ENCODE peak calls at places on chromosomes 13 and 19, in nine cellular contexts. W, X, Q, K, F, S, N, M and Y are unnamed samples.

GRCh38 chr13:41827507-41828213 is 133.2 kb downstream of the VWA8 start:
- DNase-seq in S (peak; percentile 38), N (no peak), F (no peak), K (no peak), Q (no peak), W (no peak), X (peak; percentile 19), M (peak; percentile 29), Y (peak; percentile 7)

GRCh38 chr13:98798849-98799645 is 46.6 kb upstream of the SLC15A1 start:
- DNase-seq in W (no peak), S (no peak), F (no peak), M (no peak), K (no peak), N (no peak), Q (no peak), X (no peak), Y (no peak)

GRCh38 chr19:58356971-58357797 is 3.9 kb upstream of the A1BG start:
- DNase-seq in W (no peak), X (no peak), F (no peak), K (no peak), Q (no peak), N (no peak), S (no peak), M (no peak), Y (no peak)

GRCh38 chr19:17486545-17486944 is 16.2 kb downstream of the SLC27A1 start:
- DNase-seq in F (no peak), X (no peak), Q (no peak), N (no peak), W (no peak), S (no peak), M (no peak), K (no peak), Y (no peak)

GRCh38 chr13:58191754-58192153 is 560.2 kb downstream of the PCDH17 start:
- DNase-seq in M (no peak), X (no peak), N (no peak), S (no peak), W (no peak), F (no peak), K (no peak), Q (no peak), Y (no peak)

GRCh38 chr19:54002495-54003315 is 11.3 kb downstream of the CACNG6 start:
- DNase-seq in M (no peak), K (no peak), X (no peak), F (no peak), S (no peak), W (no peak), N (no peak), Q (no peak), Y (no peak)

GRCh38 chr13:93249259-93249917 is 22.8 kb downstream of the GPC6 start:
- DNase-seq in S (no peak), W (no peak), Q (no peak), F (no peak), N (no peak), M (no peak), X (no peak), K (no peak), Y (peak; percentile 40)

GRCh38 chr19:51639916-51640315 is 6.7 kb downstream of the SIGLEC14 start:
- DNase-seq in M (no peak), Q (no peak), N (no peak), F (no peak), W (no peak), S (no peak), K (no peak), X (no peak), Y (no peak)

GRCh38 chr19:3095375-3096191 is 1.4 kb downstream of the GNA11 start:
- DNase-seq in W (peak; percentile 77), F (no peak), X (peak; percentile 43), Q (peak; percentile 33), K (no peak), S (no peak), N (no peak), M (no peak), Y (no peak)

GRCh38 chr19:1851581-1852293 is 3.5 kb upstream of the REXO1 start:
- DNase-seq in W (peak; percentile 89), X (no peak), N (no peak), S (no peak), K (no peak), Q (no peak), F (peak; percentile 33), M (no peak), Y (no peak)

GRCh38 chr19:16608290-16608704 is 19.7 kb downstream of the MED26 start:
- DNase-seq in Q (no peak), W (no peak), M (peak; percentile 77), K (peak; percentile 70), N (no peak), S (no peak), X (peak; percentile 86), F (no peak), Y (no peak)

GRCh38 chr19:29115181-29115580 is 97.8 kb downstream of the UQCRFS1 start:
- DNase-seq in K (no peak), S (no peak), N (no peak), F (no peak), X (no peak), M (no peak), Q (no peak), W (no peak), Y (no peak)

GRCh38 chr19:49387936-49388372 is at the start of gene KASH5:
- DNase-seq in X (peak; percentile 92), N (no peak), W (peak; percentile 95), S (peak; percentile 53), K (peak; percentile 69), F (peak; percentile 60), Q (peak; percentile 83), M (peak; percentile 52), Y (no peak)

DNA sequence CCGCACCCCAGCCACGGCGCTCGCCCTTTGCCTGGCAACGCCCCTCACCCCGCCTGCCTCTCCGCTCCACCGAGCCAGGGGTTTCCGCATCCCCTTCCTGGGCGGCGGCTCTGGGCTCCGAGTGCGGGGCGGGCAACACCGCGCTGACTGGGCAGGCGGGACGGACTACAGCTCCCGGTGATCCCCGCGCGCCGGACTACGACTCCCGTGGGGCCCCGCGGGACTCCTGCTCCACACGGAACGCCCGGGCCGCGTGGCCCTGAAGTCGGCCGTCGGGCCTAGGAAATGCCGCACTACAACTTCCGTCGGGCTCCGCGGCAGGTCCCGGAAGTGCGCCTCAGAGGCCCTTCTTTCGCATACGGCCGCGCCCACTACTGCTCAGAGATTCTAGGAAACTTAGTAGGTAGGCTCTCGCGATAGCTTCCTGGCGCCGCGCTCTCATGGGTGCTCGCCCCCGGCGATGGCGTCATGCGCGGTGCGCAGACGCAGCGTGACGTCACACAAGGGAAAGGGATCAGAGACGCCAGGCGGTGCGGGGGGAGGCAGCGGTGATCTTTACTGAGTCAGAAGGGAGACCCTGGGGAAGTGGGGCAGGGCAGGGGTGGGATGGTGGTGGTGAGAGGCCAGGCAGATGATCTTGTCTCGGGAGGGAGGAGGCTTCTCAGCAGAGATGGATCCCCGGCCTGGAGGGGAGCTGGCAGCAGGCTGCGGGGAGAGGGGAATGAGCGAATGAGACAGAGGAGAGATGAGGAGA is at the start of gene JOSD2:
- DNase-seq in W (peak; percentile 100), K (peak; percentile 97), F (peak; percentile 98), N (peak; percentile 100), S (peak; percentile 99), X (peak; percentile 99), Q (peak; percentile 98), M (peak; percentile 95), Y (peak; percentile 100)
- TF ChIP-seq POLR2A in W (no peak), K (peak; percentile 55), F (peak; percentile 77), N (peak; percentile 67), S (peak; percentile 65), X (peak; percentile 60), Q (peak; percentile 60), M (peak; percentile 68), Y (peak; percentile 77)

DNA sequence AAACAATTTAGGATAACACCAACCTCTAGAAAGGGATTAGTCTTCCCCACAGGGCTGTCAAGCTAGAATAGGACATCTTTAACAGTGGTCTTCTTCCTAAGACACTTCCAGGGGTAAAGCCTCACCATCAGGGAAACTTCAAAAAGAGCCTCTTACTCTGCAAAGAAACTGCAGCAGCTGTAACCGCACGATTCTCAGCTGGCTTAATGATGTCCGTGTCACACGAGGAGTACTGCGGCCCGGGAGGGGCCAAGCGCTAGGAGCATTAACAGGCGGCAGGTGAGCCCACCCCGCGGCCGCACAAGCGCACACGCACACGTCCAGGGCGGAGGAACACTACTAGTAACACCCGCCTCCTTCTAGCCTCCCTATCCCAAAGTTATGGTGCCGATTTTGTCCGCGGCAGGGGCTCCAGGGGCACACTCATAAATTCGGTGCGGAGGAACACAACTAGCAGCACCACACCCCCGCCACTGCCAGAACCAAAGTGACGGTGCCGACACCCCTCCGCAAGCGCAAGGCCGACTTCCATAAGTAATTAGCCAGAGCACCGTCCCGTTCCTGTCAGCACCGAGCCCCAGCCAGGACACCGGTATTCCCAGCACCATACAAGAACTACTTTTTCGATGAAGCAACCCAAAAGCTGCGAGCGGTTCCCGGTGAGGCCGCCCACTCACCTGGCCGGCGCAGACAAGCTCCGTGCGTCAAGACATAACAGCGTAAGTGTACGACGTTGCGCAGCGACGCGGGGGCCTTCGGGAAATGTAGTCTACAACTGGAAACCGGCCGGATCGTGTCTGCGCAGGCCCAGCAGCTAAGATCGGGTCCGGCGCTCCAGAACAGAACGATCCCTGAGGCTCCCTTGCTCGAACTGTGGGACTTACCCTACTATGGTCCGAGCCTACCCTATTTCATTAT is at the start of the genes ZNF540 and ZNF571:
- DNase-seq in S (peak; percentile 83), K (peak; percentile 93), M (peak; percentile 85), N (peak; percentile 99), Q (peak; percentile 97), W (peak; percentile 97), X (peak; percentile 98), F (peak; percentile 95), Y (peak; percentile 84)
- TF ChIP-seq POLR2A in S (peak; percentile 43), K (peak; percentile 59), M (peak; percentile 63), N (no peak), Q (peak; percentile 90), W (peak; percentile 70), X (peak; percentile 84), F (peak; percentile 76), Y (peak; percentile 51)

GRCh38 chr13:113322043-113322461 is 25.0 kb downstream of the LAMP1 start:
- DNase-seq in S (no peak), N (no peak), X (no peak), Q (no peak), W (no peak), F (no peak), M (no peak), K (no peak), Y (no peak)
- TF ChIP-seq POLR2A in S (no peak), N (no peak), X (no peak), Q (no peak), W (no peak), F (no peak), M (no peak), K (no peak), Y (no peak)

DNA sequence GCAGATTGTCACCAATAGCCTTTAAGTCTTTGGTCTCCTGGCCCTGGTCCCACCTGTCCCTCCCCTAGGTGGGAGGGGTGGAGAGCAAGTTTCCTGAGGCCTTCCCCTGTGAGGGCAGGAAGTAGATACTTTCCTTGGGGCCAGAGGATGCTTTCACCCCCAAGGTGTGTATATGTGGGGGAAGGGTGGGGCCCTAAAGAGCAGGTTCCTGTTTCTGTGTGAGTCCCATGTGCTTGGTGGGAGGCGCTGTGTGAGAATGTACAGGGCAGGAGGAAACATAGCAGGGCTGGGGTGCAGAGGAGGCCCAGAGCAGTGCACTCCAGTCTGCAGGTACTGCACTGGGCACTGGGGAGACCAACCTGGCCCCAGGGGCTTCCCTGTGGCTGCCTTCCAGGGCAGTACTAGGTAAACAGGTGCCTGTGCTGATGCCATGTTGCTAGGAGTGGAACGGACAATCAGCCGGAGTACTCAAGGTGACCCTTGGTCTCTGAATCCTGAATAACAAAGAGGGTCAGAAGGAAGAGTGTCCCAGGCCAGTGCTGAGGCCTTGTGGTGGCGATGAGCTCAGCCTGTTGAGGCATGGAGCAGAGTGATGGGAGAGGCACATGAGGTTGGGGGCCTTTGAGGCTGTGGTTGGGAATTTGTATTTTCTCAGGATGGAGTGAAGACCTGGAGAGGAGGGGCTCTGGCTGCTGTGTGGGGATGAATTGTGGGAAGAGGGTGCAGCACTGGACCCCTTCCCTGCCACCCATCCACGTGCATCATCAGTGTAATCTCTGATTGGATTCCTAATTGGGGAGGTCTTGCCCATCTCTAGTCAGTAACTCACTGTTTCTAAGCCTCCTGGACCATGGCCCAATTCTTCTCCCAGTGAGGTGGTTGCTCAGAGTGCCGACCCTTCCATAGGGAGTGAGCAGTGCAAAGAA is 5.1 kb downstream of the EGLN2 start:
- DNase-seq in X (peak; percentile 80), W (peak; percentile 90), F (peak; percentile 70), Q (peak; percentile 87), K (no peak), S (no peak), M (no peak), N (no peak), Y (no peak)
- TF ChIP-seq POLR2A in X (no peak), W (no peak), F (no peak), Q (no peak), K (no peak), S (no peak), M (no peak), N (no peak), Y (no peak)